ENCODE peak calls at places on chromosomes 6 and 20, in eight cellular contexts. One of them, this sample, is unnamed.

GRCh38 chr6:105642708-105643107 is 239.8 kb upstream of the PREP start:
- DNase-seq in AG09319: no peak
- DNase-seq in GM10248: no peak
- DNase-seq in ELR: no peak
- DNase-seq in keratinocyte: peak
- DNase-seq in renal cortical epithelial cell: no peak
- DNase-seq in GM04504: no peak
- DNase-seq in neuronal stem cell: no peak
- DNase-seq in this sample: peak

GRCh38 chr6:129432738-129433137 is 277.2 kb downstream of the ARHGAP18 start:
- DNase-seq in neuronal stem cell: no peak
- DNase-seq in AG09319: no peak
- DNase-seq in ELR: peak
- DNase-seq in GM04504: no peak
- DNase-seq in renal cortical epithelial cell: peak
- DNase-seq in keratinocyte: no peak
- DNase-seq in GM10248: no peak
- DNase-seq in this sample: no peak

GRCh38 chr20:40511478-40511877 is 177.6 kb downstream of the MAFB start:
- DNase-seq in ELR: no peak
- DNase-seq in GM10248: no peak
- DNase-seq in AG09319: peak
- DNase-seq in keratinocyte: no peak
- DNase-seq in GM04504: peak
- DNase-seq in neuronal stem cell: no peak
- DNase-seq in renal cortical epithelial cell: no peak
- DNase-seq in this sample: no peak

GRCh38 chr6:5525209-5525608 is 263.9 kb downstream of the FARS2 start:
- DNase-seq in keratinocyte: no peak
- DNase-seq in renal cortical epithelial cell: peak
- DNase-seq in neuronal stem cell: no peak
- DNase-seq in AG09319: peak
- DNase-seq in GM04504: peak
- DNase-seq in GM10248: no peak
- DNase-seq in ELR: peak
- DNase-seq in this sample: no peak

GRCh38 chr6:147154454-147154853 is 49.8 kb upstream of the STXBP5 start:
- DNase-seq in ELR: peak
- DNase-seq in keratinocyte: peak
- DNase-seq in GM04504: peak
- DNase-seq in neuronal stem cell: no peak
- DNase-seq in renal cortical epithelial cell: peak
- DNase-seq in AG09319: no peak
- DNase-seq in GM10248: no peak
- DNase-seq in this sample: no peak

GRCh38 chr6:53984163-53984562 is 127.1 kb upstream of the MLIP start:
- DNase-seq in AG09319: peak
- DNase-seq in GM04504: peak
- DNase-seq in neuronal stem cell: no peak
- DNase-seq in renal cortical epithelial cell: peak
- DNase-seq in keratinocyte: peak
- DNase-seq in GM10248: no peak
- DNase-seq in ELR: peak
- DNase-seq in this sample: peak

GRCh38 chr6:134850906-134851305 is 99.0 kb downstream of the ALDH8A1 start:
- DNase-seq in ELR: peak
- DNase-seq in GM10248: no peak
- DNase-seq in AG09319: no peak
- DNase-seq in neuronal stem cell: no peak
- DNase-seq in keratinocyte: no peak
- DNase-seq in renal cortical epithelial cell: no peak
- DNase-seq in GM04504: no peak
- DNase-seq in this sample: no peak

GRCh38 chr20:37856932-37857660 is 45.8 kb upstream of the VSTM2L start:
- DNase-seq in ELR: peak
- DNase-seq in renal cortical epithelial cell: no peak
- DNase-seq in GM10248: no peak
- DNase-seq in neuronal stem cell: no peak
- DNase-seq in keratinocyte: no peak
- DNase-seq in GM04504: peak
- DNase-seq in AG09319: peak
- DNase-seq in this sample: no peak

GRCh38 chr6:81450180-81450579 is 302.3 kb downstream of the TENT5A start:
- DNase-seq in neuronal stem cell: no peak
- DNase-seq in GM04504: peak
- DNase-seq in keratinocyte: no peak
- DNase-seq in AG09319: peak
- DNase-seq in GM10248: no peak
- DNase-seq in renal cortical epithelial cell: no peak
- DNase-seq in ELR: peak
- DNase-seq in this sample: peak

GRCh38 chr6:112027942-112028674 is 25.8 kb upstream of the CCN6 start:
- DNase-seq in keratinocyte: no peak
- DNase-seq in GM10248: no peak
- DNase-seq in ELR: no peak
- DNase-seq in neuronal stem cell: no peak
- DNase-seq in AG09319: no peak
- DNase-seq in GM04504: peak
- DNase-seq in renal cortical epithelial cell: no peak
- DNase-seq in this sample: no peak

GRCh38 chr20:23100021-23100753 is 14.1 kb upstream of the CD93 start:
- DNase-seq in renal cortical epithelial cell: no peak
- DNase-seq in keratinocyte: peak
- DNase-seq in GM04504: no peak
- DNase-seq in neuronal stem cell: no peak
- DNase-seq in AG09319: no peak
- DNase-seq in ELR: no peak
- DNase-seq in GM10248: no peak
- DNase-seq in this sample: no peak

GRCh38 chr6:123715243-123715863 is 78.6 kb upstream of the TRDN start:
- DNase-seq in renal cortical epithelial cell: peak
- DNase-seq in keratinocyte: no peak
- DNase-seq in ELR: peak
- DNase-seq in neuronal stem cell: peak
- DNase-seq in GM04504: no peak
- DNase-seq in AG09319: peak
- DNase-seq in GM10248: peak
- DNase-seq in this sample: no peak

GRCh38 chr6:137234505-137234863 is 15.3 kb upstream of the IFNGR1 start:
- DNase-seq in renal cortical epithelial cell: peak
- DNase-seq in AG09319: no peak
- DNase-seq in GM10248: no peak
- DNase-seq in ELR: peak
- DNase-seq in GM04504: no peak
- DNase-seq in neuronal stem cell: no peak
- DNase-seq in keratinocyte: no peak
- DNase-seq in this sample: no peak

GRCh38 chr20:62236674-62236996 is 1.7 kb upstream of the OSBPL2 start:
- DNase-seq in GM04504: no peak
- DNase-seq in AG09319: no peak
- DNase-seq in ELR: peak
- DNase-seq in renal cortical epithelial cell: no peak
- DNase-seq in neuronal stem cell: peak
- DNase-seq in keratinocyte: no peak
- DNase-seq in GM10248: no peak
- DNase-seq in this sample: no peak

GRCh38 chr6:125486881-125487280 is 185.1 kb upstream of the HDDC2 start:
- DNase-seq in AG09319: no peak
- DNase-seq in neuronal stem cell: no peak
- DNase-seq in ELR: no peak
- DNase-seq in GM04504: no peak
- DNase-seq in GM10248: no peak
- DNase-seq in renal cortical epithelial cell: no peak
- DNase-seq in keratinocyte: no peak
- DNase-seq in this sample: no peak

GRCh38 chr6:29652198-29652584 is 4.7 kb upstream of the MOG start:
- DNase-seq in GM10248: no peak
- DNase-seq in keratinocyte: no peak
- DNase-seq in renal cortical epithelial cell: no peak
- DNase-seq in ELR: no peak
- DNase-seq in GM04504: no peak
- DNase-seq in neuronal stem cell: no peak
- DNase-seq in AG09319: no peak
- DNase-seq in this sample: no peak

GRCh38 chr6:105943514-105943913 is 142.6 kb upstream of the PRDM1 start:
- DNase-seq in renal cortical epithelial cell: no peak
- DNase-seq in GM04504: no peak
- DNase-seq in GM10248: no peak
- DNase-seq in ELR: no peak
- DNase-seq in keratinocyte: no peak
- DNase-seq in neuronal stem cell: no peak
- DNase-seq in AG09319: no peak
- DNase-seq in this sample: no peak

GRCh38 chr6:5082487-5083306 is 2.4 kb upstream of the PPP1R3G start:
- DNase-seq in AG09319: peak
- DNase-seq in GM04504: peak
- DNase-seq in neuronal stem cell: no peak
- DNase-seq in renal cortical epithelial cell: peak
- DNase-seq in GM10248: no peak
- DNase-seq in keratinocyte: peak
- DNase-seq in ELR: peak
- DNase-seq in this sample: peak

GRCh38 chr20:6533828-6534388 is 233.6 kb upstream of the BMP2 start:
- DNase-seq in GM04504: peak
- DNase-seq in keratinocyte: no peak
- DNase-seq in neuronal stem cell: no peak
- DNase-seq in ELR: peak
- DNase-seq in renal cortical epithelial cell: peak
- DNase-seq in GM10248: no peak
- DNase-seq in AG09319: peak
- DNase-seq in this sample: peak

GRCh38 chr6:3137057-3137777 is 18.7 kb downstream of the BPHL start:
- DNase-seq in keratinocyte: no peak
- DNase-seq in AG09319: no peak
- DNase-seq in GM10248: no peak
- DNase-seq in GM04504: no peak
- DNase-seq in renal cortical epithelial cell: peak
- DNase-seq in ELR: peak
- DNase-seq in neuronal stem cell: no peak
- DNase-seq in this sample: no peak

GRCh38 chr6:7230327-7230691 is 82.7 kb downstream of the SSR1 start:
- DNase-seq in neuronal stem cell: no peak
- DNase-seq in GM04504: no peak
- DNase-seq in renal cortical epithelial cell: no peak
- DNase-seq in AG09319: no peak
- DNase-seq in keratinocyte: no peak
- DNase-seq in ELR: no peak
- DNase-seq in GM10248: no peak
- DNase-seq in this sample: no peak

GRCh38 chr6:113450061-113450465 is 407.1 kb upstream of the MARCKS start:
- DNase-seq in GM10248: no peak
- DNase-seq in neuronal stem cell: no peak
- DNase-seq in keratinocyte: no peak
- DNase-seq in AG09319: no peak
- DNase-seq in renal cortical epithelial cell: no peak
- DNase-seq in ELR: no peak
- DNase-seq in GM04504: no peak
- DNase-seq in this sample: no peak

GRCh38 chr6:20182926-20183521 is 29.2 kb downstream of the MBOAT1 start:
- DNase-seq in keratinocyte: peak
- DNase-seq in neuronal stem cell: no peak
- DNase-seq in GM10248: no peak
- DNase-seq in renal cortical epithelial cell: peak
- DNase-seq in ELR: no peak
- DNase-seq in GM04504: no peak
- DNase-seq in AG09319: no peak
- DNase-seq in this sample: no peak

GRCh38 chr6:125679128-125679527 is 70.3 kb upstream of the HEY2 start:
- DNase-seq in ELR: no peak
- DNase-seq in GM04504: no peak
- DNase-seq in renal cortical epithelial cell: no peak
- DNase-seq in AG09319: no peak
- DNase-seq in GM10248: no peak
- DNase-seq in keratinocyte: no peak
- DNase-seq in neuronal stem cell: no peak
- DNase-seq in this sample: no peak

GRCh38 chr6:158627168-158627939 is 17.2 kb downstream of the DYNLT1 start:
- DNase-seq in GM10248: peak
- DNase-seq in ELR: no peak
- DNase-seq in neuronal stem cell: no peak
- DNase-seq in renal cortical epithelial cell: no peak
- DNase-seq in GM04504: no peak
- DNase-seq in AG09319: no peak
- DNase-seq in keratinocyte: no peak
- DNase-seq in this sample: no peak

GRCh38 chr6:38198219-38198618 is 378.7 kb downstream of the ZFAND3 start:
- DNase-seq in neuronal stem cell: no peak
- DNase-seq in GM10248: no peak
- DNase-seq in renal cortical epithelial cell: no peak
- DNase-seq in AG09319: no peak
- DNase-seq in GM04504: no peak
- DNase-seq in keratinocyte: no peak
- DNase-seq in ELR: no peak
- DNase-seq in this sample: no peak

GRCh38 chr6:165725201-165725600 is 62.2 kb upstream of the PDE10A start:
- DNase-seq in renal cortical epithelial cell: no peak
- DNase-seq in GM10248: no peak
- DNase-seq in ELR: no peak
- DNase-seq in GM04504: no peak
- DNase-seq in AG09319: no peak
- DNase-seq in keratinocyte: no peak
- DNase-seq in neuronal stem cell: no peak
- DNase-seq in this sample: no peak

GRCh38 chr6:76072562-76072961 is at the start of gene IMPG1:
- DNase-seq in AG09319: no peak
- DNase-seq in neuronal stem cell: no peak
- DNase-seq in renal cortical epithelial cell: no peak
- DNase-seq in keratinocyte: no peak
- DNase-seq in ELR: no peak
- DNase-seq in GM10248: no peak
- DNase-seq in GM04504: no peak
- DNase-seq in this sample: no peak

GRCh38 chr6:140436023-140436811 is 1061.8 kb upstream of the CITED2 start:
- DNase-seq in renal cortical epithelial cell: peak
- DNase-seq in neuronal stem cell: peak
- DNase-seq in keratinocyte: no peak
- DNase-seq in ELR: peak
- DNase-seq in GM04504: peak
- DNase-seq in AG09319: peak
- DNase-seq in GM10248: no peak
- DNase-seq in this sample: no peak

GRCh38 chr6:22682979-22683378 is 113.6 kb downstream of the HDGFL1 start:
- DNase-seq in renal cortical epithelial cell: no peak
- DNase-seq in neuronal stem cell: no peak
- DNase-seq in GM10248: no peak
- DNase-seq in AG09319: no peak
- DNase-seq in keratinocyte: no peak
- DNase-seq in ELR: no peak
- DNase-seq in GM04504: no peak
- DNase-seq in this sample: no peak

GRCh38 chr20:46962452-46963195 is 68.0 kb downstream of the EYA2 start:
- DNase-seq in renal cortical epithelial cell: no peak
- DNase-seq in GM10248: no peak
- DNase-seq in ELR: peak
- DNase-seq in AG09319: no peak
- DNase-seq in neuronal stem cell: no peak
- DNase-seq in keratinocyte: no peak
- DNase-seq in GM04504: no peak
- DNase-seq in this sample: no peak

GRCh38 chr6:169804427-169804826 is 53.0 kb downstream of the ERMARD start:
- DNase-seq in GM04504: no peak
- DNase-seq in GM10248: no peak
- DNase-seq in neuronal stem cell: no peak
- DNase-seq in keratinocyte: no peak
- DNase-seq in renal cortical epithelial cell: no peak
- DNase-seq in AG09319: no peak
- DNase-seq in ELR: no peak
- DNase-seq in this sample: no peak

GRCh38 chr20:48486065-48486464 is 341.7 kb downstream of the PREX1 start:
- DNase-seq in AG09319: no peak
- DNase-seq in keratinocyte: no peak
- DNase-seq in ELR: no peak
- DNase-seq in renal cortical epithelial cell: no peak
- DNase-seq in GM10248: no peak
- DNase-seq in GM04504: no peak
- DNase-seq in neuronal stem cell: no peak
- DNase-seq in this sample: no peak

GRCh38 chr6:107106165-107106564 is 9.2 kb downstream of the BEND3 start:
- DNase-seq in GM04504: no peak
- DNase-seq in AG09319: no peak
- DNase-seq in keratinocyte: no peak
- DNase-seq in renal cortical epithelial cell: no peak
- DNase-seq in neuronal stem cell: no peak
- DNase-seq in ELR: no peak
- DNase-seq in GM10248: no peak
- DNase-seq in this sample: no peak

This sample was measured in amniotic stem cell.